ENCODE peak calls at places on chromosomes 3 and 15, in five cellular contexts. Q, M, B, J and H are unnamed samples. For H3K9me3, the result is how much of the 10 kb centered on the place peaks cover.

GRCh38 chr3:75737831-75738493 is 47.4 kb downstream of the ZNF717 start:
- DNase-seq in B (no peak), M (peak), J (no peak), Q (no peak), H (no peak)

GRCh38 chr3:39180183-39180545 is 12.2 kb downstream of the XIRP1 start:
- DNase-seq in J (no peak), M (no peak), B (no peak), Q (no peak), H (no peak)

GRCh38 chr15:66228807-66229557 is 24.6 kb downstream of the MEGF11 start:
- DNase-seq in Q (no peak), J (no peak), B (no peak), M (no peak), H (no peak)

GRCh38 chr15:26891448-26891881 is 24.6 kb downstream of the GABRA5 start:
- DNase-seq in Q (peak), B (peak), J (no peak), M (peak), H (peak)

GRCh38 chr3:117734431-117734830 is 1024.9 kb downstream of the TUSC7 start:
- DNase-seq in J (no peak), B (no peak), M (peak), Q (no peak), H (no peak)

GRCh38 chr3:8490079-8490552 is 11.5 kb upstream of the LMCD1 start:
- DNase-seq in J (no peak), B (no peak), M (peak), Q (no peak), H (no peak)

GRCh38 chr3:126493731-126494130 is 18.0 kb upstream of the ZXDC start:
- DNase-seq in B (no peak), J (no peak), M (no peak), Q (no peak), H (no peak)

GRCh38 chr3:61927332-61927731 is 366.0 kb downstream of the PTPRG start:
- DNase-seq in M (peak), B (no peak), Q (peak), J (peak), H (no peak)

GRCh38 chr15:68484696-68485400 is 52.9 kb upstream of the ITGA11 start:
- DNase-seq in Q (no peak), B (no peak), M (peak), J (no peak), H (peak)

GRCh38 chr15:98421419-98422085 is 226.8 kb upstream of the IGF1R start:
- DNase-seq in B (no peak), M (no peak), Q (peak), J (peak), H (peak)
- H3K4me3 ChIP-seq in B (peak), M (no peak), Q (no peak), J (no peak), H (peak)

DNA sequence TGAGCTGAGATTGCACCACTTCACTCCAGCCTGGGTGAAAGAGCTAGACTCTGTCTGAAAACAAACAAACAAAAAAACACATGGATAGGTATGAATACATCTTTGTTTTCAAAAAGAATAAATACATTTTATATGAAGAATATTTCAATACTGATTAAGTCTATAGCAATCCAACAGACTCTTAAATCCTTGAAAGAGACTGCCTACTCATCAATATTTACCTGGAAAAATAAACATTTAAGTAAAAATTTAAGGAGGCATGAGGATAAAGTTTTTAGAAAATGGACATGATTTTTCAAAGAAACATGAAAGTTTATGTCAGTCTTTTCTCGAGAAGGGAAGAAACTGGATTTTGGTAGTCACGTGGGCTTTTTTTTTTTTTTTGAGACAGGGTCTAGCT is 5.4 kb downstream of the NKIRAS1 start:
- DNase-seq in J (no peak), Q (no peak), B (no peak), M (no peak), H (no peak)
- H3K9me3 ChIP-seq in J (under half), Q (under half), B (under half), M (under half), H (under half)

DNA sequence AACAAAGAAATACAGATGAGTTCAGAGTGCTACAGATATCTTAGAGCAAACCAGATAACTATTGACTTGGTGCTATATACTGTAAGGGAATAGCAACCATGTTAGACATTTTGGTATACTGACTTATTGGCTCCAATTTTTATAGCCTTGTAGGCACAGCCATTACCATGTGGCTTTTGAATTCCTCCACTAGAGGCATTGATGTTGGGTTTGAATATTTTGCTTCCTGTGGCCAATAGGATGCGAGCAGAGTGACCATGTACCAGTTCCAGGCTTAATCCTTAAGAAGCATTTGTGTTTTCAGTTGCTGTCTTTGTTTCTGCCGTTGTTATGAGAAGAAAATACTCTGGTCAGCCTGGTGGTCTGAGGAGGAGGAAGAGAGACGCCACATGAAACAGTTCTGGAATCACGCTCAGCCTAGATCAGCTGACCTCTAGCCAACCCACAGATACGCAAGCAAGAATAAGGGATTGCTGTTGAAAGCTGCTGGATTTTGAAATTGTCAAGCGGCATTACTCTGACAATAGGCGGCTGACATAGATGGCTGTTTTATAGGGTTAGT is 109.4 kb upstream of the TNIK start:
- DNase-seq in B (no peak), Q (no peak), M (no peak), J (no peak), H (no peak)
- TF ChIP-seq CTCF in B (no peak), Q (no peak), M (no peak), J (no peak), H (no peak)

GRCh38 chr15:39584662-39585393 is 3.9 kb downstream of the THBS1 start:
- DNase-seq in Q (no peak), M (no peak), J (no peak), B (no peak), H (peak)
- H3K4me3 ChIP-seq in Q (peak), M (peak), J (no peak), B (no peak), H (no peak)

GRCh38 chr15:25228261-25228660 is 210.6 kb downstream of the UBE3A start:
- DNase-seq in M (no peak), J (no peak), B (no peak), Q (no peak), H (no peak)
- H3K9me3 ChIP-seq in M (under half), J (under half), B (under half), Q (half or more), H (under half)

GRCh38 chr3:6088433-6088832 is 772.5 kb upstream of the GRM7 start:
- DNase-seq in B (no peak), Q (no peak), J (no peak), M (no peak), H (no peak)
- TF ChIP-seq CTCF in B (no peak), Q (no peak), J (no peak), M (no peak), H (no peak)

DNA sequence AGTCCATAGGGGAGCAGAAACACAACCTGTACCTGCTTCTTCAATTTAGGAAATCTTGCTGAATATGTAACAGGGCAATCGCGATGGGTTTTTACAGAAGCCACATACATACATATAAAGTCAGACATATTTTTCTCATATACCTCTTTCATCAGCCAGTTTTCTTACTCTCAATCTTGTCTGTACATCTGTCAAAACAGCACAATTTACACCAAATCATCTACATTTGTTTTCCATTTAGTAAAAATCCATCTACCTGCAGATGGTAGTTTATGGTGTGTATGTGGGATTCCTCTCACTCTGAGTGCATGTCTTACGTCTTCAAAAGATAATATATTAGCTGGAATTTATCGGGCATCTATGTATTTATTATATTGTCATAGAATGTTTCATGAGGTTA is 208.7 kb downstream of the ZPLD1 start:
- DNase-seq in M (no peak), J (no peak), B (no peak), Q (no peak), H (no peak)
- H3K4me3 ChIP-seq in M (no peak), J (no peak), B (no peak), Q (no peak), H (no peak)